ENCODE peak calls at places on chromosomes 12 and 14, in four cellular contexts. One of them, this sample, is unnamed.

GRCh38 chr12:131100031-131100674 is 146.4 kb downstream of the ADGRD1 start:
- DNase-seq in heart right ventricle: no peak
- DNase-seq in progenitor cell of endocrine pancreas: no peak
- DNase-seq in iPS-NIHi11: no peak
- DNase-seq in this sample: no peak

GRCh38 chr12:43692064-43692463 is 66.5 kb downstream of the PUS7L start:
- DNase-seq in iPS-NIHi11: no peak
- DNase-seq in progenitor cell of endocrine pancreas: no peak
- DNase-seq in heart right ventricle: no peak
- DNase-seq in this sample: no peak

GRCh38 chr14:34874386-34875030 is 652 bp downstream of the BAZ1A start:
- DNase-seq in progenitor cell of endocrine pancreas: peak; percentile 39
- DNase-seq in iPS-NIHi11: peak; percentile 79
- DNase-seq in heart right ventricle: peak; percentile 44
- DNase-seq in this sample: peak; percentile 99

GRCh38 chr12:116508145-116509121 is 50.7 kb upstream of the MAP1LC3B2 start:
- DNase-seq in iPS-NIHi11: peak; percentile 61
- DNase-seq in progenitor cell of endocrine pancreas: peak; percentile 31
- DNase-seq in heart right ventricle: peak; percentile 22
- DNase-seq in this sample: no peak

GRCh38 chr12:82783456-82783855 is 96.8 kb downstream of the TMTC2 start:
- DNase-seq in iPS-NIHi11: no peak
- DNase-seq in heart right ventricle: no peak
- DNase-seq in progenitor cell of endocrine pancreas: no peak
- DNase-seq in this sample: no peak

GRCh38 chr12:6947615-6948014 is 3.5 kb upstream of the PTPN6 start:
- DNase-seq in progenitor cell of endocrine pancreas: no peak
- DNase-seq in heart right ventricle: no peak
- DNase-seq in iPS-NIHi11: no peak
- DNase-seq in this sample: no peak

GRCh38 chr12:20436367-20436766 is 68.0 kb downstream of the PDE3A start:
- DNase-seq in progenitor cell of endocrine pancreas: no peak
- DNase-seq in heart right ventricle: no peak
- DNase-seq in iPS-NIHi11: no peak
- DNase-seq in this sample: no peak

GRCh38 chr14:101004176-101004575 is 100.7 kb upstream of the RTL1 start:
- DNase-seq in iPS-NIHi11: no peak
- DNase-seq in progenitor cell of endocrine pancreas: no peak
- DNase-seq in heart right ventricle: no peak
- DNase-seq in this sample: no peak

GRCh38 chr12:52226446-52226845 is 6.6 kb upstream of the KRT7 start:
- DNase-seq in progenitor cell of endocrine pancreas: no peak
- DNase-seq in iPS-NIHi11: no peak
- DNase-seq in heart right ventricle: no peak
- DNase-seq in this sample: no peak

GRCh38 chr12:3061129-3061857 is 15.9 kb upstream of the TSPAN9 start:
- DNase-seq in heart right ventricle: no peak
- DNase-seq in progenitor cell of endocrine pancreas: no peak
- DNase-seq in iPS-NIHi11: no peak
- DNase-seq in this sample: no peak

This sample was measured in NCI-H2029 treated with DMSO at 0.1 percent for 48 hours.